ENCODE peak calls at places on chromosomes 16 and 17, in four cellular contexts. E, B, V and F are unnamed samples.

GRCh38 chr17:78780852-78781338 is 1.2 kb downstream of the CYTH1 start:
- DNase-seq in E (no peak), B (no peak), V (no peak), F (no peak)

GRCh38 chr17:45873728-45874127 is 20.6 kb upstream of the MAPT start:
- DNase-seq in E (no peak), B (no peak), V (no peak), F (no peak)

GRCh38 chr16:89918453-89919347 is at the start of gene MC1R:
- DNase-seq in E (no peak), B (no peak), V (peak), F (no peak)

GRCh38 chr16:71352963-71353460 is 5.5 kb upstream of the CALB2 start:
- DNase-seq in E (no peak), B (no peak), V (no peak), F (no peak)

GRCh38 chr17:20202141-20202574 is 193.0 kb downstream of the SPECC1 start:
- DNase-seq in E (no peak), B (no peak), V (no peak), F (no peak)

GRCh38 chr17:70989301-70989700 is 820.0 kb downstream of the KCNJ2 start:
- DNase-seq in E (no peak), B (no peak), V (no peak), F (no peak)

GRCh38 chr17:65698381-65699061 is 137.1 kb upstream of the AXIN2 start:
- DNase-seq in E (peak), B (no peak), V (no peak), F (no peak)

GRCh38 chr17:17108681-17109049 is 66.4 kb downstream of the MPRIP start:
- DNase-seq in E (peak), B (no peak), V (no peak), F (no peak)

GRCh38 chr17:46984892-46985291 is 5.8 kb upstream of the RPRML start:
- DNase-seq in E (peak), B (no peak), V (no peak), F (no peak)

GRCh38 chr17:38571833-38572274 is 33.9 kb downstream of the SRCIN1 start:
- DNase-seq in E (no peak), B (no peak), V (no peak), F (no peak)

GRCh38 chr16:9225527-9226316 is 134.3 kb downstream of the HAPSTR1 start:
- DNase-seq in E (no peak), B (no peak), V (peak), F (no peak)

GRCh38 chr17:55693244-55694216 is 29.1 kb downstream of the TMEM100 start:
- DNase-seq in E (peak), B (no peak), V (no peak), F (peak)

DNA sequence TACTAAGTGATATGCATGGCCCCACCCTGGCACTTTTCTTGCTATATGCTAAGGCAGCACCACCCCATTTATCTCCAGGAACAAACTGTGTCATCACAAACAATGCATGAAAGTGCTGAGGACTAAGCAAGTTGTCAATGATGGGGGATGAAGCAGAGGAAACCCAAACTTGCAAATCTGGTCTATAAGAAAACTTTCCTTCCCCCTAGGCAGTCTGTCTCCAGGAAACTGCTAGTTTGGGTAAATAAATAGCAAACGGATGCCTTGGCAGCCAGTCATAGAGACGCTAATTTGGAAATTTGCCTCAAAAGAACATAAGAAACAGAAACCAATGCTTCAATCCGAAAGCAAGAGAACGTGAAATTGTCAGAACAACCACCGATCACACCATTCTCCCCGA is 5.6 kb upstream of the HSBP1 start:
- DNase-seq in E (no peak), B (no peak), V (no peak), F (no peak)
- H3K4me3 ChIP-seq in E (no peak), B (no peak), V (no peak), F (no peak)

DNA sequence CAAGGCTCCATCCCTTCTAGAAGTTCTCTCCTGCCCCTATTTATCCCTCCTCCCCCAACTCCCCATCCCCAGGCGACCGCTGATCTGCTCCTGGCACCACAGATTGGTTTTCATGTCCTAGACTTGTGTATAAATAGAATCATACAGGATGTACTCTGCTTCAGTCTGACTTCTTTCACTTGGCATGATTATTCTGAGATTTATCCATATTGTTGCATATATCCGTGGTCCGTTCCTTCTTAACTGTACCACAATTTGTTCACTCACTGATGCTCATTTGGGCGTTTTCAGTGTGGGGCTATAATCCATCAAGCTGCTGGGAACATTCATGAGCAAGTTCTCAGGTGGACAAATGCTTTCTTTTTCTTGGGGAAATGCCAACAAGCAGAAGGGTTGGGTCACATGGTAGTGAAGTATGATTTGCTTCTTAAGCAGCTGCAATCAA is 23.9 kb downstream of the PITPNM3 start:
- DNase-seq in E (no peak), B (no peak), V (no peak), F (no peak)
- TF ChIP-seq POLR2A in E (no peak), B (no peak), V (no peak), F (no peak)

DNA sequence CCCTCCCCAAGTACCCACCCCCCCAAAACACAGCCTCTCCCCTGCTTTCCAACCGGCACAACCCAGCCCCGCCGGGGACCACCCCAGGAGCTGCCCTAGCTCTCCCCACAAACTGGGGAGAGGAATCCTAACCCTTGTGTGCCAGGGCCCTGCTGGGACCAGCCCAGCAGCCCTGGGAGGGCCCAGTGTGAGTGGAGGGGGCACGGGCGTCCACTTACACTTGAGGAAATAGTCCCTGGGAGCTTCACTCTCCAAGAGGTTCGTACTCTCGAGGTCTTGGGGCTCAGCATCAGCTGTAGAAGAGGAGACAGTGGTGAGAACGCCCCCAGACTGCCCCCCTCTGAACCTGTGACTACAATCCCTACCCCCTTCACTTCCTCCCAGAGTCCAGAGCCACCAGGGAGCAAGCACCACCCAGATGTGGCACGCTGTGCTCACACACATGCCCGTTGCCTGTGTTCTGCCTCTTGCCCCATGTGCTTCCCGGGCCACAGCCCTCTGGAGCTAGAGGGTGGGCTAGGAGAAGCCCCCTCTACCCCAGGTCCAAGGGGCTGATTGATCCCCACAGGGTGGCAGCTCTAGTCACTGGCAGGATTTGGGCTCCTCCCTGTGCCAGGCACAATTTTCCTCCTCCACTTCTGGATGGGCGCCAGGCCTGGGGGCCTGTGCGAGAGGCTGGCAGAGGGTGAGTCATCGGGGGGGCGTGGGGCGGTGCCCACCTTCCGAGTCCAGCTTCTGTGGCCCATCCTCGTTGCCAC is 3.0 kb downstream of the TRIM47 start:
- DNase-seq in E (no peak), B (no peak), V (no peak), F (no peak)
- H3K4me3 ChIP-seq in E (no peak), B (no peak), V (peak), F (no peak)

GRCh38 chr17:8221663-8222379 is 11.4 kb upstream of the AURKB start:
- DNase-seq in E (peak), B (peak), V (no peak), F (peak)

GRCh38 chr17:8222380-8222629 is 11.9 kb upstream of the AURKB start:
- DNase-seq in E (no peak), B (no peak), V (peak), F (no peak)

GRCh38 chr17:8223356-8224063 is 13.1 kb upstream of the AURKB start:
- DNase-seq in E (peak), B (peak), V (no peak), F (peak)

GRCh38 chr17:8220783-8221662 is 10.6 kb upstream of the AURKB start:
- DNase-seq in E (peak), B (peak), V (peak), F (peak)

DNA sequence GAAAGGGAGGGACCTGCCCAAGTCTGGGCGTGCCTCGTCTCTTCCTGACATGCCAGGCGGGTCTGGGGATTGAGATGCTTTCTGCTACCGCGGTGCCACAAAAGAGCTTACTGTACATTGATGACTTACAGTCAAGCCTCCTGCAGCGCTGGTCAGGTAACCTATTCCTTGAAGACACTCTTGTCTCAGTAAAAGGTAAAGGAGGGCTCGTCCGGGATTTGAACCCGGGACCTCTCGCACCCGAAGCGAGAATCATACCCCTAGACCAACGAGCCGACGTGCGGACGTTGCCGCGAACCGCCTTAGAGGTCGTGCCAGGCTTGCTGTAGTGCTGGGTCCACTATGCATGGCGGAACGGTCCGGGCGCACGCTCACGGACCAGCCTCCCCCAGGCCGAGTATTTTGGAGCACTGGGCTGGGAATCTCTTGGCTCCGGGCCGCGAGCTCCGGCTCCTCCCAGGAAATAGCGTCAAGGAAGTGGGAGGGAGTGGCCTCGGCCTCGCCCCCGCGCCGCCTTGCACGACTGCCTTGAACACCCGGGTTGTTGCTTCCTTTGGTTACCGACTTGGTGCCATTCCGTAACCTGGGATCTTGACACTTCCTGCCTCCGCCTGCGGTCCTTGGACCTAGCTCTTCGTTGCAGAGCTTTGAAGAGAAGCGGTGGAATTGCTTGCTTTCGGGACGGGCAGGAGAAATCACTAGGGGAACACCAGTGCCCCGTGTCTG is 12.4 kb upstream of the AURKB start:
- DNase-seq in E (peak), B (peak), V (peak), F (peak)
- TF ChIP-seq POLR2A in E (peak), B (peak), V (peak), F (no peak)

GRCh38 chr17:74923538-74924249 is 379 bp upstream of the OTOP2 start:
- DNase-seq in E (peak), B (peak), V (no peak), F (peak)

GRCh38 chr17:74922694-74923537 is at the start of gene USH1G:
- DNase-seq in E (no peak), B (peak), V (no peak), F (no peak)

GRCh38 chr17:74922172-74922571 is 883 bp downstream of the USH1G start:
- DNase-seq in E (no peak), B (no peak), V (no peak), F (no peak)

GRCh38 chr17:74925242-74925641 is 1.2 kb downstream of the OTOP2 start:
- DNase-seq in E (no peak), B (no peak), V (no peak), F (no peak)

DNA sequence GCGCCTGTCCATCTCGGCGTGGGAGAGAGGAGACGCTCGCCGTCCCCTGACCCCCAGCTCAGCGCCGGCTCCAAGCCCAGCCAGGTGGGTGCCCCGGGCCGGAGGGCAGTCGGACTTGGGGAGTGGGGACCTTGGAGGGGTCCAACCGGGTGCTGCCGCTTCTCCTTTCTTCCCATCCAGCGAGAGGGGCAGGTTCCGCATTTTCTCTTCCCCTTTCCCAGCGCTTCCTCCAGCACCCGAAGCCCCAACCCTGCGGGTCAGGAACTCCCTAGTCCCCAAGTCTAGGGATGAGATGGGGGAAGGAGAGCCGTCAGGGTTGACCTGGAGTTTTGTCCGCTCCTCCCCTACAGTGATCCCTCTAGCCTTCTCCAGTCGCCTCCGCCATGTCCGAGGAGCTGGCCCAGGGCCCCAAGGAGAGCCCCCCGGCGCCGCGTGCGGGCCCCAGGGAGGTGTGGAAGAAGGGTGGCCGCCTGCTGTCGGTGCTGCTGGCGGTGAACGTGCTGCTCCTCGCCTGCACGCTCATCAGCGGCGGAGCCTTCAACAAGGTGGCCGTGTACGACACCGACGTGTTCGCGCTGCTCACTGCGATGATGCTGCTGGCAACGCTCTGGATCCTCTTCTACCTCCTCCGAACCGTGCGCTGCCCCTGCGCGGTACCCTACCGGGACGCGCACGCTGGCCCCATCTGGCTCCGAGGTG is at the start of gene OTOP2:
- DNase-seq in E (peak), B (no peak), V (no peak), F (no peak)
- H3K4me3 ChIP-seq in E (no peak), B (peak), V (peak), F (peak)

GRCh38 chr17:40100669-40101366 is 429 bp upstream of the NR1D1 start:
- DNase-seq in E (peak), B (peak), V (peak), F (peak)
- TF ChIP-seq POLR2A in E (no peak), B (peak), V (no peak), F (no peak)

GRCh38 chr16:593807-594206 is 3.9 kb downstream of the RAB40C start:
- DNase-seq in E (no peak), B (no peak), V (no peak), F (no peak)
- H3K4me3 ChIP-seq in E (no peak), B (no peak), V (no peak), F (no peak)

GRCh38 chr16:1214693-1215092 is 10.4 kb downstream of the TPSG1 start:
- DNase-seq in E (no peak), B (no peak), V (no peak), F (no peak)
- TF ChIP-seq POLR2A in E (no peak), B (no peak), V (no peak), F (no peak)

GRCh38 chr17:58402679-58403078 is 14.7 kb downstream of the RNF43 start:
- DNase-seq in E (no peak), B (no peak), V (peak), F (no peak)
- H3K4me3 ChIP-seq in E (no peak), B (no peak), V (no peak), F (no peak)

GRCh38 chr17:689556-690247 is 24.9 kb downstream of the VPS53 start:
- DNase-seq in E (no peak), B (no peak), V (no peak), F (no peak)

GRCh38 chr17:690346-690745 is 24.3 kb downstream of the VPS53 start:
- DNase-seq in E (no peak), B (no peak), V (no peak), F (no peak)

GRCh38 chr17:691423-691822 is 23.2 kb downstream of the VPS53 start:
- DNase-seq in E (no peak), B (no peak), V (no peak), F (no peak)

GRCh38 chr17:694239-694638 is 20.4 kb downstream of the VPS53 start:
- DNase-seq in E (no peak), B (no peak), V (no peak), F (no peak)

DNA sequence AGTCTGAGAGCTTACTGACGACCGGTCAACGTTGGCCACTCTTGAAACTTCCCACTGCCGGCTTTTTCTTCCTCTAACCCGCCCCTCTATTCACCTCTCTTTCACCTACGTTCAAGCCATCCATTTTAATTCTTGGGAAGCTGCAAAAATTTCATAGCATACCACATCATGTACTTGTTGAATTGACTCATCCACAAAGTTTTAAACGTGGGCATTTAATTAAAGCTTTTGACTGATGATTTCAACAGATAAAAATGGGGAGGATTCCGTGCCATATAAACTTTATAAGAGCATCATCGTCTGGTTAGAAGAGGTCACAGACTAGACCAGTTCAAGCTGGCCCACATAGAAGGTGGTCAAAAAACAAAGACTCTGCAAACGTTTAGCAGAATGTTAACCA is 22.5 kb downstream of the VPS53 start:
- DNase-seq in E (no peak), B (no peak), V (no peak), F (no peak)
- TF ChIP-seq POLR2A in E (no peak), B (no peak), V (no peak), F (no peak)